ENCODE peak calls at places on chromosomes 3 and 15, in ten cellular contexts. C, Q, A, H, I, J, V, B, U and W are unnamed samples.

GRCh38 chr3:10344147-10344943 is 23.4 kb upstream of the SEC13 start:
- DNase-seq in V (peak; percentile 78), Q (no peak), U (peak; percentile 51), B (peak; percentile 55), A (peak; percentile 32), H (peak; percentile 45), I (peak; percentile 58), C (peak; percentile 63), J (peak; percentile 74), W (peak; percentile 68)

GRCh38 chr3:128549283-128550112 is 56.5 kb upstream of the GATA2 start:
- DNase-seq in B (peak; percentile 75), U (no peak), C (peak; percentile 14), H (peak; percentile 42), A (peak; percentile 59), V (no peak), I (no peak), Q (no peak), J (no peak), W (no peak)

GRCh38 chr15:74829991-74830390 is 3.6 kb downstream of the CPLX3 start:
- DNase-seq in A (no peak), U (no peak), J (no peak), B (no peak), Q (no peak), C (no peak), I (no peak), H (no peak), V (no peak), W (no peak)

GRCh38 chr3:134364061-134364935 is 9.9 kb downstream of the AMOTL2 start:
- DNase-seq in B (peak; percentile 95), J (peak; percentile 97), H (peak; percentile 90), C (peak; percentile 83), I (peak; percentile 12), Q (peak; percentile 97), V (no peak), A (peak; percentile 97), U (peak; percentile 91), W (peak; percentile 51)

GRCh38 chr3:58356054-58356453 is 23.4 kb downstream of the PXK start:
- DNase-seq in U (no peak), H (no peak), A (no peak), B (peak; percentile 40), J (no peak), I (no peak), C (no peak), Q (no peak), V (peak; percentile 61), W (no peak)

GRCh38 chr3:10240799-10241198 is 7.5 kb upstream of the TATDN2 start:
- DNase-seq in C (no peak), A (no peak), Q (peak; percentile 24), V (no peak), H (no peak), U (no peak), I (no peak), B (no peak), J (no peak), W (no peak)

GRCh38 chr3:89679686-89680085 is 572.3 kb downstream of the EPHA3 start:
- DNase-seq in A (no peak), H (no peak), Q (no peak), C (no peak), V (no peak), B (no peak), J (no peak), U (no peak), I (no peak), W (no peak)

GRCh38 chr3:72042397-72043211 is 257.7 kb upstream of the PROK2 start:
- DNase-seq in B (no peak), V (no peak), U (no peak), C (peak; percentile 3), A (no peak), H (no peak), J (no peak), Q (no peak), I (no peak), W (no peak)

GRCh38 chr3:68832680-68833079 is 99.7 kb downstream of the TAFA4 start:
- DNase-seq in Q (no peak), C (no peak), A (no peak), J (peak; percentile 36), I (no peak), U (no peak), V (no peak), B (no peak), H (no peak), W (no peak)

GRCh38 chr3:190877925-190878324 is 15.4 kb upstream of the GMNC start:
- DNase-seq in C (no peak), Q (no peak), A (no peak), V (no peak), J (no peak), I (no peak), H (no peak), B (no peak), U (no peak), W (peak; percentile 35)

GRCh38 chr3:61877359-61877770 is 316.0 kb downstream of the PTPRG start:
- DNase-seq in B (no peak), I (peak; percentile 9), A (no peak), Q (no peak), H (no peak), V (peak; percentile 8), U (no peak), J (peak; percentile 64), C (no peak), W (no peak)
- TF ChIP-seq CTCF in B (peak; percentile 17), I (no peak), A (no peak), Q (peak; percentile 42), H (no peak), V (peak; percentile 40), U (peak; percentile 36), J (peak; percentile 47), C (no peak), W (no peak)

DNA sequence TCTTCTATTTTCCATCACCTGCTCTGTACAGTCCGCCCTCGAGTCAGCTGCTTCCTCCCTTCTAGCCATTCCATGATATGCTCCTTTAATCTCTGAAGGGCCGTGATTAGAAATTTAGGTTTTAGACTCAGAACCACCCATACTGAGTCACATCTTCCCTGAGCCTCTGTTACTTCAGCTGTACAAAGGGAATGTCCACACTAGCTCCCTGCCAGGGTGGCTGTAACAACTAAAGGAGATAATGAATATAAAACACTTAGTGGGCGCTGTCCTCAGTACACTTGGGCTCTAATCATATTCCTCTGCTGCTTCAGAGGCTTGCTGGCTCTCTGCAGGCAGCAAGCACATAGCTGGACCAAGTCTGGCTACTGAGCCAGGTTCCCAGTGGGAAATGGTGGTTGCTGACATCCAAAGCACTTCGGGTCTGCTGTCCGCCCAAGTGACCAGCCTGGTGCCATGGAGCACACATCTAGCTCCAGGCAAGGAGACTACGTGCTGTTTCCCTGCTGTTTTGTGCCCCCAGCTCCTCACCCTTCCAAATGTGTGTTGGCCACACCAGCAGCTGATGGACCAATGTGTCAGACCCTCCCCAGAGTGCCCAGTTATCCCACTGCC is 901 bp upstream of the CHST14 start:
- DNase-seq in C (no peak), H (no peak), U (no peak), A (no peak), V (no peak), I (no peak), Q (peak; percentile 48), B (no peak), J (no peak), W (no peak)
- TF ChIP-seq CTCF in C (no peak), H (no peak), U (no peak), A (no peak), V (no peak), I (no peak), Q (no peak), B (no peak), J (no peak), W (no peak)

DNA sequence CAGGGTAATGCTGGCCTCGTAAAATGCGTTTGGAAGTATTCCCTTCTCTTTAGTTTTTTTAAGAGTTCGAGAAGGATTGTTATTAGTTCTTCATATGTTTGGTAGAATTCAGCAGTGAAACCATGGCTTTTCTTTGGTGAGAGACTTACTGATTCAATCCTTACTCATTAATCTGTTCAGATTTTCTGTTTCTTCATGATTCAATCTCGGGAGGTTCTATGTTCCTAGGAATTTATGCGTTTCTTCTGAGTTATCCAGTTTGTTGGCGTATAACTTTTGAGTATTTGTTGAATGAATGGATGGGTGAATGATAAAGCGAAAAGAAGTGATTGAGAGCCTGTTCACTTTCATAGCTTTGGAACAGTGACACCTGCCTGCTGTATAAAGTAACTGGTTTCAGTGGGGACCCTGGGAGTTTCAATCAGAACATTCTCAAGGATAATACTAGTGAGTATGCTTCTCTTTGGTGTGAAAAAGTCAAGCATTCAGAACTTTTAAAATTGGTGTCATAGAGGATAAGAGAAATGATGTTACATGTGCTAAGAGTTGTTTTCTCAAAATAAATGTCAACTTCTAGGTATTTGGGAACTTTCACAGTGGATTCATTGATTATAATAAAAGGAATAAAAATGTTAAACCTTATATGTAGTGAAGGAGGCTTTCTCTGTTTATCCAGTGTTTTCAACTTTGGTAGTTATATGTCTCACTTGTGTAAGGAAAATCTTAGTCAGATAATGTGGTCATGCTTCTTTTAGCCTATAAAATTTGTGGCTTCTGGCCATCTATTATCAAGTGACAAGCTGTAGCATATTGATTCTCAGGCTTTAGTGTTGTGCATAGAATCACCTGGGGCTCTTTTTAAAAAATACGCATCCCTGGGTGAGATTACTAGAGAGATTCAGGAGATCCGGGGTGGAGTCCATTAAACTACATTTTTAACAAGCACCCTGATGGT is 11.7 kb downstream of the LRCH3 start:
- DNase-seq in Q (no peak), H (no peak), B (no peak), U (no peak), I (no peak), V (peak; percentile 24), A (no peak), J (no peak), C (no peak), W (no peak)
- TF ChIP-seq CTCF in Q (peak; percentile 53), H (no peak), B (peak; percentile 12), U (peak; percentile 28), I (peak; percentile 13), V (peak; percentile 67), A (no peak), J (peak; percentile 13), C (peak; percentile 1), W (peak; percentile 32)

GRCh38 chr3:157752952-157753351 is 249.7 kb upstream of the VEPH1 start:
- DNase-seq in I (no peak), H (no peak), B (no peak), Q (no peak), U (no peak), J (no peak), C (no peak), A (no peak), V (no peak), W (no peak)

GRCh38 chr3:157753753-157754152 is 250.5 kb upstream of the VEPH1 start:
- DNase-seq in B (no peak), C (no peak), J (no peak), H (no peak), I (no peak), U (no peak), A (no peak), Q (no peak), V (no peak), W (no peak)

GRCh38 chr3:157754415-157754814 is 251.2 kb upstream of the VEPH1 start:
- DNase-seq in Q (no peak), I (no peak), A (no peak), B (no peak), C (no peak), H (no peak), U (no peak), V (no peak), J (peak; percentile 50), W (no peak)

DNA sequence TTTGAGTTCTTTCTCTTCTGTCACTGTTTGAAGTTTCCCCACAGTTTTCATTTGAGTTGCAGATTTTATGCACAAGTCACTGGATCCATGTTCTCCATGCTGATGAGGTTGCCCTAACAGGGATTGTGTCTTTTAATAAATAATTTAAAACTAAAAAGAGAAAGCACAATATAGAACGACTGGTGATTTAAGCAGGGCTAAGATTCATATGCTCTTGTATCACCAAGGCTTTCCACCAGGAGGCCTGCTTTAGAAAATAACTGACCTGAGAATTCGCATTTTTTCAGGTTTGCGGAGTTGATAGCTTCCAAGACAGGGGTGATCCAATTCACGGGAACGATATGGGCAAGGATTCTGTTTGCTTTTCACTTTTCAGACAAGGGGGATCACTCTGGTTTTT is 252.0 kb upstream of the VEPH1 start:
- DNase-seq in V (no peak), A (no peak), I (no peak), U (no peak), C (no peak), J (no peak), B (no peak), Q (no peak), H (no peak), W (no peak)
- TF ChIP-seq CTCF in V (no peak), A (no peak), I (no peak), U (no peak), C (no peak), J (peak; percentile 36), B (peak; percentile 20), Q (peak; percentile 64), H (no peak), W (no peak)